ENCODE peak calls at places on chromosomes 2 and 18, in five cellular contexts. P is upper lobe of right lung, T is tibial artery, K is HFF-Myc, Z is astrocyte of the spinal cord. I is an unnamed sample.

GRCh38 chr2:186201371-186201770 is 284.7 kb upstream of the ZC3H15 start:
- DNase-seq in P (no peak), T (no peak), K (no peak), Z (peak; percentile 4), I (no peak)

GRCh38 chr18:58785870-58786269 is 78.8 kb upstream of the ZNF532 start:
- DNase-seq in P (no peak), T (no peak), K (no peak), Z (no peak), I (no peak)

GRCh38 chr2:64840419-64840818 is 148.8 kb upstream of the SLC1A4 start:
- DNase-seq in P (no peak), T (no peak), K (no peak), Z (no peak), I (no peak)

GRCh38 chr2:227942021-227942420 is 70.6 kb downstream of the DAW1 start:
- DNase-seq in P (no peak), T (no peak), K (no peak), Z (no peak), I (no peak)

GRCh38 chr2:179235463-179236108 is 29.0 kb downstream of the SESTD1 start:
- DNase-seq in P (no peak), T (no peak), K (no peak), Z (peak; percentile 74), I (no peak)

GRCh38 chr2:26299488-26300092 is 46.4 kb upstream of the SELENOI start:
- DNase-seq in P (no peak), T (no peak), K (no peak), Z (peak; percentile 84), I (no peak)

GRCh38 chr2:239824866-239825704 is 200.1 kb downstream of the NDUFA10 start:
- DNase-seq in P (peak; percentile 30), T (peak; percentile 48), K (no peak), Z (no peak), I (no peak)

GRCh38 chr2:70641263-70641784 is 87.7 kb upstream of the TGFA start:
- DNase-seq in P (no peak), T (no peak), K (no peak), Z (peak; percentile 8), I (no peak)

GRCh38 chr2:127664065-127664894 is 11.1 kb downstream of the LIMS2 start:
- DNase-seq in P (peak; percentile 77), T (peak; percentile 68), K (no peak), Z (no peak), I (peak; percentile 0)

GRCh38 chr2:191311-192190 is 72.3 kb downstream of the SH3YL1 start:
- DNase-seq in P (no peak), T (no peak), K (no peak), Z (no peak), I (no peak)

GRCh38 chr2:68726608-68727367 is 7.8 kb upstream of the ARHGAP25 start:
- DNase-seq in P (no peak), T (no peak), K (no peak), Z (peak; percentile 38), I (no peak)

GRCh38 chr2:95121495-95122196 is at the start of gene MRPS5:
- DNase-seq in P (peak; percentile 95), T (peak; percentile 90), K (peak; percentile 10), Z (peak; percentile 74), I (peak; percentile 77)

GRCh38 chr2:216389565-216389964 is 17.3 kb upstream of the MARCHF4 start:
- DNase-seq in P (no peak), T (no peak), K (no peak), Z (no peak), I (no peak)

GRCh38 chr2:28717339-28717758 is 34.3 kb upstream of the PPP1CB start:
- DNase-seq in P (peak; percentile 74), T (peak; percentile 86), K (peak; percentile 55), Z (peak; percentile 70), I (no peak)

GRCh38 chr2:9152975-9153402 is 53.6 kb upstream of the ASAP2 start:
- DNase-seq in P (no peak), T (no peak), K (no peak), Z (no peak), I (no peak)

GRCh38 chr2:38013158-38013752 is 62.7 kb downstream of the CYP1B1 start:
- DNase-seq in P (no peak), T (no peak), K (no peak), Z (peak; percentile 40), I (no peak)
- H3K4me3 ChIP-seq in P (no peak overlapping the region), T (no peak overlapping the region), K (no peak overlapping the region), Z (no peak overlapping the region), I (no peak overlapping the region)

GRCh38 chr2:172038121-172038520 is 38.4 kb downstream of the METAP1D start:
- DNase-seq in P (no peak), T (no peak), K (no peak), Z (no peak), I (no peak)
- H3K4me3 ChIP-seq in P (no peak overlapping the region), T (no peak overlapping the region), K (no peak overlapping the region), Z (no peak overlapping the region), I (no peak overlapping the region)

GRCh38 chr2:61421611-61422010 is 49.3 kb downstream of the USP34 start:
- DNase-seq in P (no peak), T (no peak), K (no peak), Z (no peak), I (no peak)

GRCh38 chr2:61426267-61426897 is 44.5 kb downstream of the USP34 start:
- DNase-seq in P (peak; percentile 76), T (no peak), K (no peak), Z (no peak), I (no peak)

GRCh38 chr2:61423714-61424113 is 47.2 kb downstream of the USP34 start:
- DNase-seq in P (no peak), T (no peak), K (no peak), Z (no peak), I (no peak)

GRCh38 chr2:61420986-61421546 is 49.8 kb downstream of the USP34 start:
- DNase-seq in P (no peak), T (no peak), K (no peak), Z (no peak), I (no peak)

GRCh38 chr2:61425605-61426155 is 45.2 kb downstream of the USP34 start:
- DNase-seq in P (no peak), T (no peak), K (no peak), Z (no peak), I (no peak)
- H3K4me3 ChIP-seq in P (no peak overlapping the region), T (no peak overlapping the region), K (no peak overlapping the region), Z (no peak overlapping the region), I (no peak overlapping the region)

GRCh38 chr2:40680547-40680946 is 228.7 kb upstream of the SLC8A1 start:
- DNase-seq in P (no peak), T (no peak), K (no peak), Z (no peak), I (no peak)
- H3K4me3 ChIP-seq in P (peak overlapping the region; percentile 18), T (no peak overlapping the region), K (no peak overlapping the region), Z (no peak overlapping the region), I (no peak overlapping the region)